ENCODE peak calls at places on chromosomes 11 and 22, in five cellular contexts. C, B, I, R and D are unnamed samples. For H3K9me3, the result is how much of the 10 kb centered on the place peaks cover.

GRCh38 chr11:36167073-36167472 is 122.2 kb downstream of the COMMD9 start:
- DNase-seq in R (no peak), I (no peak), C (no peak), B (no peak), D (no peak)

GRCh38 chr11:15568440-15568839 is 453.7 kb downstream of the INSC start:
- DNase-seq in R (no peak), B (no peak), I (no peak), C (no peak), D (no peak)

GRCh38 chr22:38751066-38751421 is 4.8 kb downstream of the SUN2 start:
- DNase-seq in R (no peak), C (no peak), I (no peak), B (no peak), D (no peak)

GRCh38 chr11:35144103-35144741 is 5.3 kb downstream of the CD44 start:
- DNase-seq in R (no peak), B (no peak), C (no peak), I (no peak), D (peak)

GRCh38 chr22:17920145-17920605 is 104.2 kb downstream of the MICAL3 start:
- DNase-seq in B (peak), C (no peak), I (peak), R (peak), D (peak)

GRCh38 chr11:12765428-12765827 is 91.2 kb downstream of the TEAD1 start:
- DNase-seq in C (no peak), R (no peak), I (peak), B (peak), D (no peak)

GRCh38 chr11:130070829-130071205 is 1.1 kb downstream of the APLP2 start:
- DNase-seq in R (peak), C (no peak), I (peak), B (no peak), D (peak)

GRCh38 chr22:38401336-38402084 is 53.5 kb downstream of the KCNJ4 start:
- DNase-seq in I (no peak), B (no peak), C (no peak), R (peak), D (no peak)

GRCh38 chr22:29511126-29511854 is 31.3 kb downstream of the NEFH start:
- DNase-seq in I (no peak), B (no peak), C (no peak), R (no peak), D (no peak)

GRCh38 chr11:15199693-15200092 is 85.0 kb downstream of the INSC start:
- DNase-seq in C (no peak), B (no peak), I (no peak), R (peak), D (no peak)

GRCh38 chr11:50070389-50070788 is 37.7 kb downstream of the OR4C45 start:
- DNase-seq in R (no peak), B (no peak), C (no peak), I (no peak), D (no peak)
- H3K9me3 ChIP-seq in R (under half), B (under half), C (under half), I (under half), D (under half)

DNA sequence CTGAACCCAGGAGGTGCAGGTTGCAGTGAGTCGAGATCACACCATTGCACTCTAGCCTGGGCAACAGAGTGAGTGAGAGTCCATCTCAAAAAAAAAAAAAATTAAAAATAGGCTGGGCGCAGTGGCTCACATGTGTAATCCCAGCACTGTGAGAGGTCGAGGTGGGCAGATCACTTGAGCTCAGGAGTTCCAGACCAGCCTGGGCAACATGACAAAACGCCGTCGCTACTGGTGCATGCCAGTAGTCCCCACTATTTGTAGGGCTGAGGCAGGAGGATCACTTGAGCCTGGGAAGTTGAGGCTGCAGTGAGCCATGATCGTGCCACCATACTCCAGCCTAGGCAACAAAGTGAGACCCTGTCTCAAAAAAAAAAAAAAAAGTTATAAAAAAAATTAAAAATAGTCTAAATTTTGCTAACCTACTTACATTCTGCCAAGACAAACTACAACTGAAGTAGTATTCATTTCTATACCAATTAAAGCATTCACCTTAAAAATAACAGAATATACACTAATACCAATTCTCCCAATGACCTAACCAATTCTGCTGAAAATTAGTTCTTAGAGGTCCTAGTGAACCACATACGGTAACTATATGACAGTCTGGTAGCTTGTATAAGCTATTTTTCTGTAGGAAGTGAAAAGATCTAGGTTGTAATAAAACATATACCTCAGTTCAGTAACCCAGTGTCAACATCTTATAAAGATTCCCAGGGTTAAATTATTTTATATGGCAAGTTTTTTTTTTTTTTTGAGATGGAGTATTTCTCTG is 7.1 kb downstream of the DDX6 start:
- DNase-seq in R (no peak), B (peak), C (no peak), I (no peak), D (no peak)
- TF ChIP-seq POLR2A in R (no peak), B (no peak), C (no peak), I (no peak), D (no peak)

GRCh38 chr11:58740447-58740846 is 8.7 kb upstream of the GLYAT start:
- DNase-seq in B (no peak), C (no peak), I (no peak), R (no peak), D (no peak)

GRCh38 chr11:58739725-58740430 is 8.1 kb upstream of the GLYAT start:
- DNase-seq in B (no peak), C (no peak), R (no peak), I (no peak), D (no peak)

GRCh38 chr11:58742140-58742539 is 10.4 kb upstream of the GLYAT start:
- DNase-seq in R (no peak), I (no peak), B (no peak), C (no peak), D (no peak)

GRCh38 chr11:58742981-58743880 is 11.5 kb upstream of the GLYAT start:
- DNase-seq in R (no peak), C (no peak), I (no peak), B (no peak), D (no peak)

DNA sequence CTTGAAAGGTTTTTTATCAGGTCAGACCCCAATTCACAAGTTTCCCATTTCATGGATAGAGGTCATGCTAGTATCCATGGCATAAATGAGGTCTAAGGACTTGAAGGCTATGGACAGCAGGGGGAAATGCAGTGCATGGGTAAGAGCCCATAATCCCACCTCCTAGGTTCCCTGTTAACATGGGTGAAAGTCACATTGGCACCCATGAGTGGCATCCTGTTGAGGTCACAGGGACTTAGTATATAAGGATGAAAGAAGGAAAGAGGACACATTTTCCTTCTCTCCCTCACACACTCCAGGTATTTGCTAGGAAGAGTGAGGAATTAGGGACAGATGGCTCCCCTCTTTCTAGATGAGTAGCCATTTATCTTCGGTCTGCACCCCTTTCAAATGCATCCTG is 9.4 kb upstream of the GLYAT start:
- DNase-seq in C (no peak), I (no peak), R (no peak), B (no peak), D (no peak)
- H3K9me3 ChIP-seq in C (under half), I (under half), R (under half), B (under half), D (under half)

GRCh38 chr22:26675687-26676273 is 18.4 kb downstream of the MIAT start:
- DNase-seq in B (no peak), C (no peak), R (no peak), I (no peak), D (no peak)
- TF ChIP-seq POLR2A in B (no peak), C (no peak), R (no peak), I (no peak), D (no peak)